ENCODE peak calls at places on chromosome 1, in six cellular contexts. W, B, K, C, J and I are unnamed samples. For H3K4me1, the result is how much of the 10 kb centered on the place peaks cover.

GRCh38 chr1:110798691-110799256 is 74.2 kb upstream of the CD53 start:
- DNase-seq in W (no peak), B (no peak), C (no peak), K (no peak), J (no peak), I (no peak)

GRCh38 chr1:24311731-24312130 is 7.4 kb upstream of the GRHL3 start:
- DNase-seq in B (no peak), C (no peak), W (no peak), J (no peak), K (no peak), I (no peak)

GRCh38 chr1:201126832-201127754 is at the start of gene ASCL5:
- DNase-seq in B (no peak), K (peak), J (peak), W (peak), C (peak), I (no peak)

GRCh38 chr1:152018537-152018936 is 18.3 kb downstream of the S100A11 start:
- DNase-seq in W (no peak), C (no peak), K (no peak), J (no peak), B (peak), I (no peak)

GRCh38 chr1:36321119-36321951 is 2.1 kb downstream of the EVA1B start:
- DNase-seq in J (peak), B (peak), C (peak), W (peak), K (no peak), I (no peak)

GRCh38 chr1:164783778-164784555 is 225.0 kb downstream of the PBX1 start:
- DNase-seq in W (peak), J (no peak), B (no peak), C (no peak), K (no peak), I (no peak)

GRCh38 chr1:36306902-36307456 is 811 bp downstream of the SH3D21 start:
- DNase-seq in C (peak), B (peak), K (peak), J (peak), W (peak), I (peak)

GRCh38 chr1:92030701-92031107 is 919 bp downstream of the EPHX4 start:
- DNase-seq in B (no peak), K (peak), W (no peak), C (no peak), J (no peak), I (no peak)

GRCh38 chr1:198253668-198254067 is 96.9 kb downstream of the NEK7 start:
- DNase-seq in K (no peak), J (no peak), B (no peak), W (no peak), C (no peak), I (peak)

DNA sequence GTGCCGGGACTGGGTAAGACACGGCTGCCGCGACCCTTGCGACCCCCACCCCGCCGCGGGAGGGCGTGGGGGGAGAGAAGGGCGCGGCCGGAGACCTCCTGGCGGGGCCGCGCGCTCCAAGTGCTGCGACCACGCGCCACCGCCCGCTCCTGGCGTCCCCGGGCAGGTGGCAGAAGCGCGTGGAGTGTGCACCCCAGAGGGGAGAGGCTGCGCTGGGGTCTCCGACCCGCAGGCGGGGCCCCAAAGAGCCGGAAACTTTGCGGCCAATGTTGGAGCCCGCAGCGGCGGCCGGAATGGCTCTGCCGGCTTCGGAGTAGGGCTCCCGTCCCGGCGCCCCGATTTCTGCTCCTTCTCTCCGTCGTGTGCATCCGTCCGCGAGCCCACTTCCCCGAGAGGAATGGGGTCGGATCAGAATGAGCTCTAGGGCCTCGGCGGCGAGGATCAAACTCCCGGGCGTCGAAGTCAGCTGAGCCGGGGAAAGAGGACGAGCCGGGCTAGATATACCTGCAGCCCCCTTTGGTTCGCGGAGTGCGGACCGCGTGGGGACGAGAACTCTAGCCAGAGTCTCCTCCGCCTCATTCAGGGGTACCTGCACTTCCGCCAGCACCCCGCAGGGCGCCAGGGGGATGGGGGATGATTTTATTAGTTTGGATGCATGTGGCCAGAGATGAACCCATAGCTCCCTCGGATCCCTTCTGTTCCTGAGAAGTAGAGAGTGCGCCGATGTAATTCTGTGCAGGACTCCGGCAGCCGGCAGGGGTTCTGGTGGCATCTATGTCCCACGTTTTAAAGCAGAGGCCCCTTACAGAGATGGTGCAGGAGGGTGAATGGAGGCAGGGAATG is 751 bp downstream of the STUM start:
- DNase-seq in C (no peak), K (no peak), B (peak), J (peak), W (peak), I (peak)
- H3K27ac ChIP-seq in C (peak), K (no peak), B (no peak), J (peak), W (peak), I (no peak)

GRCh38 chr1:26320896-26321295 is 3.1 kb downstream of the CD52 start:
- DNase-seq in J (no peak), B (no peak), K (no peak), C (no peak), W (no peak), I (no peak)
- H3K4me3 ChIP-seq in J (no peak), B (peak), K (no peak), C (no peak), W (no peak), I (peak)

GRCh38 chr1:12450831-12451559 is 167.0 kb downstream of the DHRS3 start:
- DNase-seq in W (no peak), B (no peak), J (no peak), K (no peak), C (no peak), I (no peak)
- H3K4me1 ChIP-seq in W (half or more), B (half or more), J (half or more), K (under half), C (under half), I (half or more)

GRCh38 chr1:15100369-15101111 is 53.0 kb upstream of the TMEM51 start:
- DNase-seq in K (peak), W (no peak), J (no peak), C (peak), B (peak), I (peak)
- H3K27ac ChIP-seq in K (no peak), W (no peak), J (no peak), C (no peak), B (no peak), I (no peak)

DNA sequence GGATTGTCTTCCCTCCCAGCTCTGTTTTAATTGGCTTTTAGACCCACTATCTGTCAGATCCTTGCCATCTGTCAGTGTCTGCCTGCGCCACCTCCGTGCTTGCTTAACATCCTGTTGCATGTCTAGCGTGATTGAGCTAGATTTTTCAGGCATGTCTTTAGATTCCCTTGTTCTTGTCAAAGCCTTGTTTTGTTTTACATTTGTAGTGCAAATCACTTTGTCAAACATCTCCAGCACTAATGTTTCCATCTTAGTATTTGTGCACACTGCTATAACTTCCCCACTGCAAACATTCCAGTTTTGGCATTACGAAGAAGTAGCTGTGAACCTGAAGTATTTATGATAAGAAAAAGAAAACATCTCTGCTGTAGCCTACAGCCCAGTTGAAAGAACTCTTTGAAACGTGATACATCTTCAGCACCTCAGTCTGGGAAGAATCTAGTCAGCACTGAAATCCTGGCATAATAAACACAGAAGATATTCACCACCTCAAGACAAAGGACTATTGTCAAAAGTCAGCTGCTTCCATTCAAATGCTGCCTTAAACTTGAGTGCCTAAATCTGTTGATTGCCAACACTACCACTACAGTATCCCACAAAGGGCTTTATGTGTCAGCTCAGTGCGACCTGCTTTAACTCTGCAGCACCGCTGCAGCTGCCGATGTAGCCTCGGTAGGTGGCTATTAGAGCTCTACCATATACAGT is 105.0 kb downstream of the FNBP1L start:
- DNase-seq in C (no peak), J (no peak), K (no peak), W (no peak), B (no peak), I (no peak)
- H3K4me3 ChIP-seq in C (no peak), J (no peak), K (no peak), W (no peak), B (no peak), I (no peak)